ENCODE peak calls at places on chromosomes 3 and 15, in five cellular contexts. S is K562, Q is GM12878, E is H1, J is HepG2. W is an unnamed sample.

GRCh38 chr3:23874359-23875120 is 42.2 kb downstream of the NKIRAS1 start:
- DNase-seq in S (no peak), Q (no peak), E (no peak), J (no peak), W (no peak)

GRCh38 chr3:15428539-15428938 is 1.1 kb downstream of the EAF1 start:
- DNase-seq in S (no peak), Q (no peak), E (no peak), J (no peak), W (no peak)

GRCh38 chr15:28894631-28895030 is 8.9 kb downstream of the APBA2 start:
- DNase-seq in S (no peak), Q (no peak), E (no peak), J (no peak), W (no peak)

GRCh38 chr3:123818324-123818920 is 65.7 kb downstream of the MYLK start:
- DNase-seq in S (no peak), Q (no peak), E (no peak), J (no peak), W (no peak)

GRCh38 chr3:17091895-17092294 is 207.1 kb downstream of the PLCL2 start:
- DNase-seq in S (no peak), Q (no peak), E (no peak), J (no peak), W (no peak)

GRCh38 chr3:144362126-144362525 is 390.5 kb downstream of the DIPK2A start:
- DNase-seq in S (no peak), Q (no peak), E (no peak), J (no peak), W (no peak)

GRCh38 chr3:150077581-150078247 is 107.0 kb upstream of the PFN2 start:
- DNase-seq in S (no peak), Q (no peak), E (no peak), J (no peak), W (no peak)

GRCh38 chr3:4908769-4909156 is 70.5 kb upstream of the BHLHE40 start:
- DNase-seq in S (no peak), Q (no peak), E (no peak), J (no peak), W (no peak)

GRCh38 chr3:29693863-29694262 is 413.0 kb downstream of the RBMS3 start:
- DNase-seq in S (no peak), Q (no peak), E (no peak), J (no peak), W (peak; percentile 7)

GRCh38 chr3:16186081-16186480 is 11.6 kb downstream of the GALNT15 start:
- DNase-seq in S (no peak), Q (no peak), E (no peak), J (no peak), W (no peak)

GRCh38 chr3:148642616-148643015 is 55.1 kb upstream of the AGTR1 start:
- DNase-seq in S (no peak), Q (no peak), E (no peak), J (no peak), W (no peak)

GRCh38 chr3:193791041-193792032 is 198.3 kb downstream of the OPA1 start:
- DNase-seq in S (no peak), Q (no peak), E (no peak), J (no peak), W (no peak)

GRCh38 chr3:54882114-54882833 is 45.6 kb downstream of the LRTM1 start:
- DNase-seq in S (no peak), Q (no peak), E (no peak), J (no peak), W (no peak)

GRCh38 chr15:77568960-77569646 is 63.6 kb downstream of the LINGO1 start:
- DNase-seq in S (peak; percentile 34), Q (no peak), E (no peak), J (peak; percentile 71), W (no peak)

GRCh38 chr15:38600241-38600640 is 35.6 kb upstream of the RASGRP1 start:
- DNase-seq in S (no peak), Q (no peak), E (no peak), J (no peak), W (no peak)

GRCh38 chr3:183300996-183301562 is 48.0 kb downstream of the B3GNT5 start:
- DNase-seq in S (no peak), Q (no peak), E (no peak), J (no peak), W (no peak)

GRCh38 chr3:192884831-192885356 is 32.8 kb downstream of the MB21D2 start:
- DNase-seq in S (no peak), Q (no peak), E (no peak), J (no peak), W (no peak)

GRCh38 chr15:82571722-82572222 is 31.5 kb upstream of the RPS17 start:
- DNase-seq in S (peak; percentile 32), Q (no peak), E (peak; percentile 69), J (no peak), W (no peak)

GRCh38 chr3:53744351-53744750 is 101.9 kb downstream of the CHDH start:
- DNase-seq in S (no peak), Q (no peak), E (no peak), J (no peak), W (no peak)

GRCh38 chr15:69524296-69524695 is 71.7 kb downstream of the RPLP1 start:
- DNase-seq in S (no peak), Q (no peak), E (no peak), J (no peak), W (no peak)

GRCh38 chr3:115862099-115862498 is 238.8 kb downstream of the GAP43 start:
- DNase-seq in S (no peak), Q (no peak), E (no peak), J (no peak), W (no peak)

DNA sequence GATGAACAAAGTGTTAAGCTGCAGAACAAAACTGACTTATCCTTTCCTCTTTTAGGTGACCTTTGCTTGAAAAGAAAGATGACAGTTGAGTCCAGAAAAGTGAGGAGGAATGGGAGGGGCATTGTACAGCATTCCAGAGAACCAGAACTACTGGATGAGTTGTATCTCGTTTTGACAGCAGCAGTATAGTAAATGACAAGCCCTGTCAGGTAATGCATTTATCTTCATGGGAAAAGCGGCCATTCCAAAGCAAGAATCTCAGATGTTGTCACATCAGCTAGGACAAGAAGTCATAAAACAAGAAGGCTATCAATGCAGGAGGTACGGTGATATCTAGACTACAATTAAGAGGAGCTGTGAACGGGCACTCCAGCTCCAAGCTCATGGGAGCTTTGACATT is 421.5 kb downstream of the MAGI1 start:
- DNase-seq in S (no peak), Q (no peak), E (no peak), J (no peak), W (no peak)
- TF ChIP-seq POLR2AphosphoS5 in S (no peak), Q (no peak), E (no peak), J (no peak), W (no peak)

GRCh38 chr3:155747867-155748266 is 3.0 kb upstream of the PLCH1 start:
- DNase-seq in S (no peak), Q (no peak), E (no peak), J (no peak), W (no peak)

GRCh38 chr3:155748611-155749365 is 3.9 kb upstream of the PLCH1 start:
- DNase-seq in S (no peak), Q (no peak), E (no peak), J (peak; percentile 81), W (no peak)

GRCh38 chr3:155747286-155747685 is 2.4 kb upstream of the PLCH1 start:
- DNase-seq in S (no peak), Q (no peak), E (no peak), J (peak; percentile 37), W (no peak)

DNA sequence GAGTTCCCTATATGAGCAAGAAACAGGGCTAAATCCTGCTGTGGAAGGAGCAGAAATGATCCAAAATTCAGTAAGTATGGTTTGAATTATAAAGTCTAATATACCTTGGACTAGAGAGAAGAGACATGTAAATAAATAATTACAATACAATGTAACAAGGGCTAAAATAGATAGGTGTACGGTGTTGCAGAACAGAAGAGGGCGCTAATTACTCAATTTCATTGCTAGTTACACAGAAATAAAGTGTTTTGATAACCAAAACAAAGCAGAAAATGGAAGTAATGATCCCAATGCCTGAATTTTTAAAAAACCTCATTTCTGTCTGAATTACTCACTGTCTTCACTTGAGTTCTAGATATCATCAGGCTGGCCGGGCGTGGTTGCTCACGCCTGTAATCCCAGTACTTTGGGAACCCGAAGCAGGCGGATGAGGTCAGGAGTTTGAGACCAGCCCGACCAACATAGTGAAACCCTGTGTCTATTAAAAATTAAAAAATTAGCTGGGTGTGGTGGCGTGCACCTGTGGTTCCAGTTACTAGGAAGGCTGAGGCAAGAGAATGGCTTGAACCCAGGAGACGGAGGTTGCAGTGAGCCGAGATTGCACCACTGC is 8.3 kb upstream of the PLCH1 start:
- DNase-seq in S (no peak), Q (no peak), E (no peak), J (peak; percentile 39), W (no peak)
- TF ChIP-seq SRF in S (no peak), Q (no peak), E (no peak), J (no peak), W (no peak)

DNA sequence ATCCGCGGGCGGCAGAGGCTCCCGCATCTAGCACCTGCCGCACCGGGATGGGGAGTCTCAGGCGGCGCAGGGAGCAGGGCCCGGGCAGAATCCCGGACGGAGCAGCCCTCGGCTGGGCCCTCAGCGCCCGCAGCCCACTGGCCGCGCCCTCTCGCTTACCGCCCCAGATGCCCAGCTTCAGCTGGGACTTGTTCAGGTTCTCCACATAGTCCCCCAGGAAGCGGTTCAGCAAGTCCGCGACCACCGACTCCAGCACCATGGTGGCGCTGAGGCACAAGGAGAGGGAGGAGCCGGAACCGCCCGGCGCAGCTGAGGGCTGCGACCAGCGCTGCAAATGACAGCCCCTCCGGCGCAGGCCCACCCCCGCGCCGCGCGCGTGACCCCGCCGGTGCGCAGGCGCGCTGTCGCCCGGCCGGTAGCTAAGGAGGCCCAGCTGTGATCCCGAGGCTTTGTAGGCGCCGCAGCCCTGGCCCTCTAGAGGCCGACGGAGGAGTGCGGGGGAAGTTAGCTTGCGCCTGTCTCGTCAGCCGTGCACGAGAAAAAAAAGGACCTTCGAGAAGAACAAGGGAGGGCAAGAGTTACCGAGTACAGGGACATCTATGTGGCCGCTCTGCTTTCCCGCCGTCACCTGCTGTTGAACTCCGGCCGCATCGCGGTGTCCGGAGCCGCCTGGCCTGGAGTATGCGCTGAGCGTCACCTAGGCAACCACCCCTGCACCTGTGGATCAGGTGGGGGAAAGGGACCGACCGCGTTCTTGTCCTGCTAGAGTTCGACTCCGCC is at the start of gene VPS13C:
- DNase-seq in S (peak; percentile 92), Q (peak; percentile 80), E (peak; percentile 88), J (peak; percentile 90), W (peak; percentile 84)
- TF ChIP-seq POLR2AphosphoS5 in S (no peak), Q (peak; percentile 78), E (no peak), J (peak; percentile 72), W (peak; percentile 50)

GRCh38 chr3:19881852-19882251 is 52.2 kb downstream of the EFHB start:
- DNase-seq in S (no peak), Q (no peak), E (no peak), J (no peak), W (no peak)

GRCh38 chr3:19886404-19886803 is 47.6 kb downstream of the EFHB start:
- DNase-seq in S (no peak), Q (no peak), E (no peak), J (peak; percentile 46), W (no peak)

GRCh38 chr3:19888428-19889152 is 45.4 kb downstream of the EFHB start:
- DNase-seq in S (no peak), Q (no peak), E (no peak), J (no peak), W (no peak)

GRCh38 chr3:19881036-19881435 is 53.0 kb downstream of the EFHB start:
- DNase-seq in S (no peak), Q (no peak), E (no peak), J (no peak), W (no peak)

DNA sequence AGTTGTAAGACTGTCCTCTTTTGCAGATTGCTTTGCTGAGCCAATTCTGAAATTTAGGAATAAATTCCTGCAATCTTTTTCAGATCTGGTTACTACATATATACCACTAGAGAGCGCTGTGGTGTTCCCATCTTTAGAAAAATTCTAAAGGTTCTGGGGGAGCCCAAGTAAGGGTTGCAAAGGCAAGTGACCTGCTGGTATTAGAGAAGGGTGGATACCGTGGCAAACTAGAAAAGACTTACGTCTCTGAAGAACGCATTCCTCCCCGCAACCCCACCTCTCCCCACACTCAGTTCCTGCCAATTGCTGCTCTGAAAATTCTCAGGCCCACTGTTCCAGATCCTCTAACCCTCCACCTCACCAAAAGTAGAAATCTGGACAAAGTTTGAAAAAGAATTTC is 48.5 kb downstream of the EFHB start:
- DNase-seq in S (peak; percentile 65), Q (no peak), E (no peak), J (peak; percentile 30), W (no peak)
- TF ChIP-seq SRF in S (no peak), Q (no peak), E (no peak), J (no peak), W (no peak)

W was measured in HCT116.